ENCODE peak calls at places on chromosomes 4 and X, in four cellular contexts. D is ovary, B is stomach, S is bronchial epithelial cell. F is an unnamed sample.

GRCh38 chr4:160514126-160514525 is 1411.2 kb downstream of the RAPGEF2 start:
- DNase-seq in D (no peak), B (no peak), S (no peak), F (no peak)

GRCh38 chrX:15816886-15817285 is 26.6 kb downstream of the ZRSR2 start:
- DNase-seq in D (no peak), B (no peak), S (no peak), F (no peak)

GRCh38 chr4:82578935-82579334 is 17.1 kb upstream of the TMEM150C start:
- DNase-seq in B (no peak), S (no peak), D (no peak), F (no peak)

GRCh38 chr4:8333726-8334460 is 64.3 kb downstream of the HTRA3 start:
- DNase-seq in D (no peak), S (no peak), B (peak; percentile 7), F (no peak)

GRCh38 chr4:47386592-47387235 is 76.8 kb downstream of the COMMD8 start:
- DNase-seq in B (no peak), D (no peak), S (no peak), F (no peak)

GRCh38 chrX:19699151-19699550 is 183.8 kb upstream of the MAP3K15 start:
- DNase-seq in D (no peak), B (no peak), S (no peak), F (no peak)

GRCh38 chr4:87037921-87038320 is 103.1 kb downstream of the AFF1 start:
- DNase-seq in S (no peak), D (no peak), B (no peak), F (no peak)

GRCh38 chr4:102438873-102439614 is 62.1 kb upstream of the NFKB1 start:
- DNase-seq in B (no peak), D (peak; percentile 58), S (peak; percentile 96), F (no peak)

GRCh38 chrX:40100141-40100536 is 2.4 kb upstream of the BCOR start:
- DNase-seq in B (peak; percentile 60), S (no peak), D (no peak), F (no peak)

GRCh38 chr4:53518807-53519206 is 72.5 kb downstream of the LNX1 start:
- DNase-seq in B (no peak), D (no peak), S (no peak), F (no peak)

GRCh38 chr4:101287332-101287731 is 60.0 kb downstream of the PPP3CA start:
- DNase-seq in S (no peak), D (no peak), B (no peak), F (no peak)

GRCh38 chr4:87978656-87979055 is 3.1 kb downstream of the SPP1 start:
- DNase-seq in D (no peak), B (no peak), S (peak; percentile 43), F (no peak)

GRCh38 chrX:77899081-77899828 is at the start of gene COX7B:
- DNase-seq in B (peak; percentile 64), D (peak; percentile 79), S (peak; percentile 91), F (peak; percentile 50)

DNA sequence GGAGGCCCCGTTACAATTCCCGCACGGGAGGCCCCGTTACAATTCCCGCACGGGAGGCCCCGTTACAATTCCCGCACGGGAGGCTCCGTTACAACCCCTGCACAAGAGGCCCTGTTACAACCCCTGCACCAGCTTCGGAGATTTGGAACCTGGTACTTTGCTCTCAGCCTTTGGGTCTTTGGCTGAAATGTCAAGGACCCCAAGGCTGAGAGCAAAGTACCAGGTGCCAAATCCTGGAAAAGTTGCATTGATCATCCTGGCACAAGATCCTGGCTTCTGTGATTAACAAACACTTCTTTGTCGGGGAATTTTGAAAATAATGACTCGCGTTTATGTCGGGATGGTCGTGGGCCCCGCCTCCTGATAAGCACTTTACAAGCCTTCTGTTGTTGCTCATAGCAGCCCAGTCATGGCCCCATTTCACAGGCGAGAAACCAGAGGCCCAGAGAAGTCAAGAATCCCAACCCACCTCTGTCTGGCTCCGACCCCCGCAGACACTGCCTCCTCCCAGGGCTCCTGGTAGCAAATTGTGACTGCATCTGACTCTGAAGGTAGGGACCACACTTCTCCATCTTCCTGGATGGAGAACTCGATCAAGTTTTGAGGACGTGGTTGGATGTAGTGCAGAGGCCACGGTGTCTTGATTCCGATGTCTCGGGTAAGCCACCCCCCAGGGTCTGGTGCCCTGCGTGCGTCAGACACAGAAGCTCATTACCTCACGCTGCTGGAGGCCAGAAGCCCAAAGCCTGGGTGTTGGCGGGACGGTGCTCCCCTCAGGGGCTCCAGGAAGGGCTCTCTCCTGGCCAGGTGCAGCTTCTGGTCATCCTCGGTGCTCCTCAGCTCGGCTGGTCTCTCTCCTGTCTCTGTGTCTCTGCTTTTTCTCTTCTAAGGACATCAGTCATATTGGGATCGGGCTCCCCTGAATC is 60.3 kb downstream of the ADRA2C start:
- DNase-seq in B (no peak), S (no peak), D (no peak), F (no peak)
- TF ChIP-seq CTCF in B (no peak), S (no peak), D (no peak), F (no peak)

DNA sequence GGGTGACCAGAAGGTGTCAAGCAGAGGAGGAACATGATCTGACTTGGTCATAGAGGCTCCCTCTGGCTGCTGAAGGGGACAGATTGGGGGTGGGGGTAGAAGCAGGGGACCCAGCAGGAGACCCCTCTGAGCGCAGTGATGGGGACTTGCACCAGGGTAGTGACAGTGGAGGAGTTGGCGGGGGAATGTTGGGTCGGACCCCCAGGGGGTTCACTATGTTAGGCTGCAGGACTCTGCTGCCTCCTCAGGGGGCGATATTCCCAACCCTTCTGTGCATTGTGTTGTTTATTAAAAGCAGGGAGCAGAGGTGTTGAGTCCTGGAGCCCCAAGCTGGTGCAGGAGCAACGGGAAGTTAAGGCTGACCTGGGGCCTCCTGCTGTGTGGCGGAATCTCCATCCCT is 8.8 kb downstream of the WDR13 start:
- DNase-seq in D (no peak), S (no peak), B (no peak), F (no peak)
- TF ChIP-seq CTCF in D (no peak), S (peak; percentile 18), B (no peak), F (no peak)

DNA sequence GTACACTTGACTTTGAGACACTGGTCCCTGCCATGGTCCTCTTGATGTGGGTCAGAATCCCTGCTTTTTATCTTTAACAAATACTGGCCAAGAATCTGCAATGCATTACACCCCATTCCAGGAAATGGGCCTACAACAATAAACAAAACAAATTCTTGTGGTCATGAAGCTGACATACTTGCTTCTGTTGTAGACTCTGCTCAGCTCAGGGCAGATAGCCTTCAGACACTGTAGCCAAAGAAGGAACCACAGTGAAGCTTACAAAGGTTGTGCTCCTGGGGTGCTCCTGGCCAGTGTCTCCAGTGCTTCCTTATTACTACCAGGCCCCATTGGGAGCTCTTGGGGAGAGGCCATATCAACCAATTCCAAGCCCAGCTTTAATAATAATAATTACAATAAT is 21.8 kb downstream of the KIAA1210 start:
- DNase-seq in S (no peak), B (no peak), D (no peak), F (no peak)
- TF ChIP-seq CTCF in S (no peak), B (no peak), D (no peak), F (no peak)

GRCh38 chr4:71360844-71361243 is 22.0 kb downstream of the SLC4A4 start:
- DNase-seq in D (no peak), S (no peak), B (no peak), F (no peak)

GRCh38 chr4:71355971-71356370 is 17.2 kb downstream of the SLC4A4 start:
- DNase-seq in D (no peak), S (no peak), B (no peak), F (no peak)

GRCh38 chr4:71356924-71357663 is 18.3 kb downstream of the SLC4A4 start:
- DNase-seq in S (no peak), D (no peak), B (no peak), F (no peak)

DNA sequence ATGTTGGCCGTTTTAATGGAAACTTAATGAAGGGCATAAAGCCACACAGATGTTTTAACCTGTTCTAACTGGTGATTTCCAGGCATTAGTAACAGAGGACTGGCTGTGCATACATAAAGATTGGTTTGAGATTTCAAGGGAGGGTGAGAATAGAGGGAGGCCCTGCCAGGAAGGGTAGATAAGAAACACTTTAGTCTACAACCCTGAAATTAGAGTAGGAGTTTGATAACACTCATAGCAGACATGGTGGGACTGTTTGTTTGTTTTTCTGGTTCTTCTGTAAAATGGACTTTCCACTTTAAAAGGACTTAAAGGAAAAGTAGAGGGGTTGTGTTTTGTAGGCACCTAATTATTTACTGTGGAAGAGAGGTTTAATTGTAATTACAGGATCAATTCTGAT is 16.2 kb downstream of the SLC4A4 start:
- DNase-seq in B (no peak), S (no peak), D (no peak), F (no peak)
- TF ChIP-seq CTCF in B (no peak), S (no peak), D (no peak), F (no peak)

GRCh38 chrX:42530027-42530426 is 247.9 kb downstream of the PPP1R2C start:
- DNase-seq in B (no peak), S (peak; percentile 79), D (no peak), F (no peak)
- TF ChIP-seq CTCF in B (no peak), S (peak; percentile 24), D (no peak), F (no peak)

GRCh38 chr4:17124767-17125166 is 226.3 kb upstream of the LDB2 start:
- DNase-seq in D (no peak), S (no peak), B (no peak), F (no peak)
- TF ChIP-seq CTCF in D (no peak), S (no peak), B (no peak), F (peak; percentile 34)

GRCh38 chrX:97692575-97692974 is 808.9 kb downstream of the RPA4 start:
- DNase-seq in S (no peak), B (no peak), D (no peak), F (no peak)
- TF ChIP-seq CTCF in S (no peak), B (no peak), D (no peak), F (no peak)

GRCh38 chr4:134650461-134650860 is 448.9 kb upstream of the PABPC4L start:
- DNase-seq in S (no peak), B (no peak), D (no peak), F (no peak)
- TF ChIP-seq CTCF in S (no peak), B (no peak), D (no peak), F (no peak)

F was measured in progenitor cell of endocrine pancreas.